ENCODE peak calls at places on chromosomes 6 and 20, in four cellular contexts. One of them, this sample, is unnamed.

GRCh38 chr6:13924949-13925881 is at the start of gene RNF182:
- DNase-seq in occipital lobe: no peak
- DNase-seq in ELF-1: peak
- DNase-seq in G401: peak
- DNase-seq in this sample: no peak

GRCh38 chr6:119960065-119960464 is 610.5 kb upstream of the MAN1A1 start:
- DNase-seq in occipital lobe: no peak
- DNase-seq in ELF-1: no peak
- DNase-seq in G401: peak
- DNase-seq in this sample: no peak

GRCh38 chr20:43941476-43942212 is 27.0 kb downstream of the TOX2 start:
- DNase-seq in occipital lobe: no peak
- DNase-seq in ELF-1: no peak
- DNase-seq in G401: no peak
- DNase-seq in this sample: peak

GRCh38 chr20:1674990-1675389 is 17.4 kb upstream of the SIRPG start:
- DNase-seq in occipital lobe: no peak
- DNase-seq in ELF-1: no peak
- DNase-seq in G401: no peak
- DNase-seq in this sample: no peak

GRCh38 chr6:119829006-119829405 is 479.4 kb upstream of the MAN1A1 start:
- DNase-seq in occipital lobe: no peak
- DNase-seq in ELF-1: no peak
- DNase-seq in G401: no peak
- DNase-seq in this sample: no peak

GRCh38 chr20:54203281-54203680 is 4.6 kb upstream of the PFDN4 start:
- DNase-seq in occipital lobe: no peak
- DNase-seq in ELF-1: no peak
- DNase-seq in G401: no peak
- DNase-seq in this sample: no peak

GRCh38 chr20:1702288-1702687 is 44.7 kb upstream of the SIRPG start:
- DNase-seq in occipital lobe: no peak
- DNase-seq in ELF-1: no peak
- DNase-seq in G401: no peak
- DNase-seq in this sample: no peak

GRCh38 chr6:7273709-7274108 is 39.3 kb downstream of the SSR1 start:
- DNase-seq in occipital lobe: no peak
- DNase-seq in ELF-1: no peak
- DNase-seq in G401: no peak
- DNase-seq in this sample: no peak

GRCh38 chr6:56291278-56291917 is 44.0 kb upstream of the COL21A1 start:
- DNase-seq in occipital lobe: peak
- DNase-seq in ELF-1: no peak
- DNase-seq in G401: no peak
- DNase-seq in this sample: no peak

GRCh38 chr6:108275971-108276370 is 15.1 kb upstream of the SNX3 start:
- DNase-seq in occipital lobe: no peak
- DNase-seq in ELF-1: no peak
- DNase-seq in G401: no peak
- DNase-seq in this sample: no peak

GRCh38 chr6:150624199-150624598 is 24.5 kb downstream of the PLEKHG1 start:
- DNase-seq in occipital lobe: no peak
- DNase-seq in ELF-1: no peak
- DNase-seq in G401: no peak
- DNase-seq in this sample: no peak

GRCh38 chr20:23361108-23361650 is 803 bp upstream of the GZF1 start:
- DNase-seq in occipital lobe: no peak
- DNase-seq in ELF-1: no peak
- DNase-seq in G401: no peak
- DNase-seq in this sample: peak

GRCh38 chr20:21510414-21510971 is 3.4 kb downstream of the NKX2-2 start:
- DNase-seq in occipital lobe: no peak
- DNase-seq in ELF-1: peak
- DNase-seq in G401: no peak
- DNase-seq in this sample: no peak

GRCh38 chr20:24783631-24784492 is 165.2 kb upstream of the CST7 start:
- DNase-seq in occipital lobe: no peak
- DNase-seq in ELF-1: peak
- DNase-seq in G401: no peak
- DNase-seq in this sample: no peak

GRCh38 chr6:52577778-52578473 is 1.1 kb upstream of the TRAM2 start:
- DNase-seq in occipital lobe: no peak
- DNase-seq in ELF-1: no peak
- DNase-seq in G401: no peak
- DNase-seq in this sample: no peak

GRCh38 chr6:43570876-43571441 is 4.9 kb downstream of the XPO5 start:
- DNase-seq in occipital lobe: no peak
- DNase-seq in ELF-1: no peak
- DNase-seq in G401: no peak
- DNase-seq in this sample: peak

GRCh38 chr6:47153066-47153755 is 111.1 kb upstream of the ADGRF1 start:
- DNase-seq in occipital lobe: no peak
- DNase-seq in ELF-1: no peak
- DNase-seq in G401: no peak
- DNase-seq in this sample: peak

GRCh38 chr6:28258877-28259777 is at the start of gene NKAPL:
- DNase-seq in occipital lobe: peak
- DNase-seq in ELF-1: no peak
- DNase-seq in G401: peak
- DNase-seq in this sample: peak

GRCh38 chr20:3763691-3764601 is 3.6 kb downstream of the ADISSP start:
- DNase-seq in occipital lobe: no peak
- DNase-seq in ELF-1: no peak
- DNase-seq in G401: no peak
- DNase-seq in this sample: no peak

GRCh38 chr6:96394727-96395126 is 126.9 kb upstream of the UFL1 start:
- DNase-seq in occipital lobe: no peak
- DNase-seq in ELF-1: no peak
- DNase-seq in G401: peak
- DNase-seq in this sample: no peak

GRCh38 chr6:151577257-151577656 is 83.4 kb downstream of the CCDC170 start:
- DNase-seq in occipital lobe: no peak
- DNase-seq in ELF-1: no peak
- DNase-seq in G401: no peak
- DNase-seq in this sample: no peak

GRCh38 chr6:163634514-163635171 is 220.1 kb downstream of the QKI start:
- DNase-seq in occipital lobe: no peak
- DNase-seq in ELF-1: peak
- DNase-seq in G401: no peak
- DNase-seq in this sample: no peak

GRCh38 chr6:166307981-166308768 is at the start of gene PRR18:
- DNase-seq in occipital lobe: peak
- DNase-seq in ELF-1: peak
- DNase-seq in G401: no peak
- DNase-seq in this sample: no peak

GRCh38 chr20:21503345-21503744 is 10.5 kb downstream of the NKX2-2 start:
- DNase-seq in occipital lobe: no peak
- DNase-seq in ELF-1: no peak
- DNase-seq in G401: no peak
- DNase-seq in this sample: peak

GRCh38 chr20:14478126-14478525 is 140.7 kb upstream of the FLRT3 start:
- DNase-seq in occipital lobe: no peak
- DNase-seq in ELF-1: no peak
- DNase-seq in G401: no peak
- DNase-seq in this sample: no peak

GRCh38 chr6:37631295-37631694 is 66.4 kb downstream of the MDGA1 start:
- DNase-seq in occipital lobe: no peak
- DNase-seq in ELF-1: no peak
- DNase-seq in G401: no peak
- DNase-seq in this sample: no peak

GRCh38 chr6:81614292-81614691 is 138.2 kb downstream of the TENT5A start:
- DNase-seq in occipital lobe: no peak
- DNase-seq in ELF-1: no peak
- DNase-seq in G401: no peak
- DNase-seq in this sample: peak

GRCh38 chr6:29887819-29888581 is 54.3 kb upstream of the HLA-A start:
- DNase-seq in occipital lobe: no peak
- DNase-seq in ELF-1: peak
- DNase-seq in G401: peak
- DNase-seq in this sample: peak

GRCh38 chr6:93654548-93654947 is 235.2 kb upstream of the EPHA7 start:
- DNase-seq in occipital lobe: no peak
- DNase-seq in ELF-1: no peak
- DNase-seq in G401: no peak
- DNase-seq in this sample: no peak

GRCh38 chr6:42394151-42394550 is 57.6 kb downstream of the TRERF1 start:
- DNase-seq in occipital lobe: no peak
- DNase-seq in ELF-1: no peak
- DNase-seq in G401: no peak
- DNase-seq in this sample: no peak

GRCh38 chr20:460707-461106 is 1.6 kb downstream of the TBC1D20 start:
- DNase-seq in occipital lobe: no peak
- DNase-seq in ELF-1: no peak
- DNase-seq in G401: no peak
- DNase-seq in this sample: no peak

GRCh38 chr6:149176971-149177667 is 140.4 kb upstream of the TAB2 start:
- DNase-seq in occipital lobe: no peak
- DNase-seq in ELF-1: no peak
- DNase-seq in G401: no peak
- DNase-seq in this sample: no peak

GRCh38 chr6:9789201-9789600 is 625.7 kb downstream of the TFAP2A start:
- DNase-seq in occipital lobe: no peak
- DNase-seq in ELF-1: peak
- DNase-seq in G401: no peak
- DNase-seq in this sample: peak

This sample was measured in IMR-90.